ENCODE peak calls at places on chromosomes 5 and 9, in five cellular contexts. One of them, this sample, is unnamed.

GRCh38 chr5:52878671-52879070 is 91.0 kb downstream of the ITGA1 start:
- DNase-seq in iris pigment epithelial cell: peak; percentile 77
- DNase-seq in heart right ventricle: no peak
- DNase-seq in NCI-H460: no peak
- DNase-seq in CD4-positive, alpha-beta memory T cell: no peak
- DNase-seq in this sample: no peak

GRCh38 chr5:95822038-95822407 is 503 bp downstream of the GLRX start:
- DNase-seq in NCI-H460: no peak
- DNase-seq in heart right ventricle: peak; percentile 77
- DNase-seq in iris pigment epithelial cell: peak; percentile 61
- DNase-seq in CD4-positive, alpha-beta memory T cell: no peak
- DNase-seq in this sample: no peak

GRCh38 chr9:97474373-97474925 is 27.0 kb upstream of the TMOD1 start:
- DNase-seq in CD4-positive, alpha-beta memory T cell: no peak
- DNase-seq in heart right ventricle: no peak
- DNase-seq in NCI-H460: no peak
- DNase-seq in iris pigment epithelial cell: peak; percentile 74
- DNase-seq in this sample: no peak

GRCh38 chr9:110114888-110115259 is 93.1 kb downstream of the C9orf152 start:
- DNase-seq in CD4-positive, alpha-beta memory T cell: no peak
- DNase-seq in NCI-H460: no peak
- DNase-seq in heart right ventricle: peak; percentile 56
- DNase-seq in iris pigment epithelial cell: no peak
- DNase-seq in this sample: no peak

GRCh38 chr5:4862500-4862899 is 277.6 kb upstream of the ADAMTS16 start:
- DNase-seq in CD4-positive, alpha-beta memory T cell: no peak
- DNase-seq in NCI-H460: peak; percentile 35
- DNase-seq in iris pigment epithelial cell: peak; percentile 48
- DNase-seq in heart right ventricle: no peak
- DNase-seq in this sample: no peak

GRCh38 chr9:19232117-19232829 is 1.8 kb downstream of the DENND4C start:
- DNase-seq in CD4-positive, alpha-beta memory T cell: peak; percentile 1
- DNase-seq in heart right ventricle: no peak
- DNase-seq in iris pigment epithelial cell: peak; percentile 11
- DNase-seq in NCI-H460: no peak
- DNase-seq in this sample: no peak

GRCh38 chr5:27191786-27192505 is 153.6 kb upstream of the CDH9 start:
- DNase-seq in iris pigment epithelial cell: peak; percentile 78
- DNase-seq in NCI-H460: no peak
- DNase-seq in heart right ventricle: no peak
- DNase-seq in CD4-positive, alpha-beta memory T cell: no peak
- DNase-seq in this sample: no peak

GRCh38 chr9:134633362-134634142 is 8.1 kb upstream of the COL5A1 start:
- DNase-seq in NCI-H460: no peak
- DNase-seq in CD4-positive, alpha-beta memory T cell: no peak
- DNase-seq in iris pigment epithelial cell: no peak
- DNase-seq in heart right ventricle: no peak
- DNase-seq in this sample: no peak

GRCh38 chr9:127566351-127567001 is 45.6 kb upstream of the STXBP1 start:
- DNase-seq in heart right ventricle: no peak
- DNase-seq in CD4-positive, alpha-beta memory T cell: no peak
- DNase-seq in NCI-H460: no peak
- DNase-seq in iris pigment epithelial cell: no peak
- DNase-seq in this sample: no peak

GRCh38 chr5:67305913-67306710 is 109.5 kb upstream of the CD180 start:
- DNase-seq in CD4-positive, alpha-beta memory T cell: no peak
- DNase-seq in heart right ventricle: no peak
- DNase-seq in iris pigment epithelial cell: peak; percentile 54
- DNase-seq in NCI-H460: no peak
- DNase-seq in this sample: no peak

GRCh38 chr5:175286981-175287380 is 157.0 kb downstream of the DRD1 start:
- DNase-seq in CD4-positive, alpha-beta memory T cell: no peak
- DNase-seq in heart right ventricle: no peak
- DNase-seq in NCI-H460: no peak
- DNase-seq in iris pigment epithelial cell: no peak
- DNase-seq in this sample: no peak

GRCh38 chr5:93359958-93360305 is 221.1 kb downstream of the NR2F1-AS1 start:
- DNase-seq in iris pigment epithelial cell: peak; percentile 64
- DNase-seq in heart right ventricle: no peak
- DNase-seq in NCI-H460: no peak
- DNase-seq in CD4-positive, alpha-beta memory T cell: no peak
- DNase-seq in this sample: no peak

GRCh38 chr9:22238809-22239684 is 207.6 kb upstream of the DMRTA1 start:
- DNase-seq in CD4-positive, alpha-beta memory T cell: peak; percentile 4
- DNase-seq in iris pigment epithelial cell: peak; percentile 76
- DNase-seq in NCI-H460: peak; percentile 40
- DNase-seq in heart right ventricle: no peak
- DNase-seq in this sample: no peak

GRCh38 chr9:114504341-114505186 is 709 bp downstream of the WHRN start:
- DNase-seq in CD4-positive, alpha-beta memory T cell: peak; percentile 50
- DNase-seq in NCI-H460: no peak
- DNase-seq in heart right ventricle: peak; percentile 14
- DNase-seq in iris pigment epithelial cell: peak; percentile 41
- DNase-seq in this sample: no peak

GRCh38 chr5:61176631-61177030 is 14.4 kb upstream of the SMIM15 start:
- DNase-seq in NCI-H460: no peak
- DNase-seq in iris pigment epithelial cell: no peak
- DNase-seq in CD4-positive, alpha-beta memory T cell: no peak
- DNase-seq in heart right ventricle: no peak
- DNase-seq in this sample: no peak

GRCh38 chr9:114653556-114654159 is 3.9 kb downstream of the TEX53 start:
- DNase-seq in NCI-H460: peak; percentile 75
- DNase-seq in heart right ventricle: peak; percentile 75
- DNase-seq in CD4-positive, alpha-beta memory T cell: peak; percentile 79
- DNase-seq in iris pigment epithelial cell: peak; percentile 63
- DNase-seq in this sample: peak; percentile 76

GRCh38 chr5:133144245-133144981 is 92.6 kb downstream of the HSPA4 start:
- DNase-seq in iris pigment epithelial cell: no peak
- DNase-seq in heart right ventricle: no peak
- DNase-seq in NCI-H460: no peak
- DNase-seq in CD4-positive, alpha-beta memory T cell: no peak
- DNase-seq in this sample: no peak

GRCh38 chr5:2166979-2167377 is 284.3 kb upstream of the IRX4 start:
- DNase-seq in CD4-positive, alpha-beta memory T cell: no peak
- DNase-seq in NCI-H460: no peak
- DNase-seq in heart right ventricle: no peak
- DNase-seq in iris pigment epithelial cell: no peak
- DNase-seq in this sample: no peak

GRCh38 chr9:124218438-124219289 is 39.1 kb upstream of the NEK6 start:
- DNase-seq in CD4-positive, alpha-beta memory T cell: no peak
- DNase-seq in NCI-H460: no peak
- DNase-seq in heart right ventricle: peak; percentile 44
- DNase-seq in iris pigment epithelial cell: peak; percentile 66
- DNase-seq in this sample: no peak

GRCh38 chr5:90612930-90613329 is 54.3 kb downstream of the ADGRV1 start:
- DNase-seq in heart right ventricle: no peak
- DNase-seq in iris pigment epithelial cell: no peak
- DNase-seq in CD4-positive, alpha-beta memory T cell: no peak
- DNase-seq in NCI-H460: no peak
- DNase-seq in this sample: no peak

GRCh38 chr5:125227333-125228075 is 481.1 kb upstream of the ZNF608 start:
- DNase-seq in iris pigment epithelial cell: peak; percentile 70
- DNase-seq in NCI-H460: peak; percentile 36
- DNase-seq in heart right ventricle: peak; percentile 5
- DNase-seq in CD4-positive, alpha-beta memory T cell: no peak
- DNase-seq in this sample: no peak